ENCODE peak calls at places on chromosomes 7 and 10, in five cellular contexts. One of them, this sample, is unnamed.

GRCh38 chr7:131027287-131027773 is 293.3 kb upstream of the KLF14 start:
- DNase-seq in sigmoid colon: peak; percentile 75
- DNase-seq in mucosa of descending colon: no peak
- DNase-seq in activated CD8-positive, alpha-beta memory T cell treated with anti-CD3 and anti-CD28 coated beads, Interleukin-2, amount 50 U/mL, for 4 hours: peak; percentile 38
- DNase-seq in effector memory CD4-positive, alpha-beta T cell: peak; percentile 39
- DNase-seq in this sample: no peak

GRCh38 chr10:80174641-80175395 is 30.5 kb downstream of the ANXA11 start:
- DNase-seq in sigmoid colon: no peak
- DNase-seq in mucosa of descending colon: no peak
- DNase-seq in activated CD8-positive, alpha-beta memory T cell treated with anti-CD3 and anti-CD28 coated beads, Interleukin-2, amount 50 U/mL, for 4 hours: no peak
- DNase-seq in effector memory CD4-positive, alpha-beta T cell: no peak
- DNase-seq in this sample: no peak

GRCh38 chr10:85513450-85513849 is 853.1 kb downstream of the GRID1 start:
- DNase-seq in sigmoid colon: no peak
- DNase-seq in mucosa of descending colon: no peak
- DNase-seq in activated CD8-positive, alpha-beta memory T cell treated with anti-CD3 and anti-CD28 coated beads, Interleukin-2, amount 50 U/mL, for 4 hours: no peak
- DNase-seq in effector memory CD4-positive, alpha-beta T cell: no peak
- DNase-seq in this sample: no peak

GRCh38 chr7:5469375-5470166 is 45.9 kb upstream of the TNRC18 start:
- DNase-seq in sigmoid colon: no peak
- DNase-seq in mucosa of descending colon: no peak
- DNase-seq in activated CD8-positive, alpha-beta memory T cell treated with anti-CD3 and anti-CD28 coated beads, Interleukin-2, amount 50 U/mL, for 4 hours: no peak
- DNase-seq in effector memory CD4-positive, alpha-beta T cell: no peak
- DNase-seq in this sample: no peak

GRCh38 chr7:147432068-147432467 is 1158.5 kb upstream of the C7orf33 start:
- DNase-seq in sigmoid colon: no peak
- DNase-seq in mucosa of descending colon: no peak
- DNase-seq in activated CD8-positive, alpha-beta memory T cell treated with anti-CD3 and anti-CD28 coated beads, Interleukin-2, amount 50 U/mL, for 4 hours: no peak
- DNase-seq in effector memory CD4-positive, alpha-beta T cell: no peak
- DNase-seq in this sample: no peak

GRCh38 chr10:103612462-103613365 is 119.2 kb downstream of the NEURL1 start:
- DNase-seq in sigmoid colon: no peak
- DNase-seq in mucosa of descending colon: no peak
- DNase-seq in activated CD8-positive, alpha-beta memory T cell treated with anti-CD3 and anti-CD28 coated beads, Interleukin-2, amount 50 U/mL, for 4 hours: no peak
- DNase-seq in effector memory CD4-positive, alpha-beta T cell: no peak
- DNase-seq in this sample: no peak

GRCh38 chr7:18087031-18087686 is 59.5 kb upstream of the PRPS1L1 start:
- DNase-seq in sigmoid colon: no peak
- DNase-seq in mucosa of descending colon: no peak
- DNase-seq in activated CD8-positive, alpha-beta memory T cell treated with anti-CD3 and anti-CD28 coated beads, Interleukin-2, amount 50 U/mL, for 4 hours: no peak
- DNase-seq in effector memory CD4-positive, alpha-beta T cell: no peak
- DNase-seq in this sample: no peak

GRCh38 chr10:14102056-14102455 is 228.7 kb downstream of the FRMD4A start:
- DNase-seq in sigmoid colon: no peak
- DNase-seq in mucosa of descending colon: no peak
- DNase-seq in activated CD8-positive, alpha-beta memory T cell treated with anti-CD3 and anti-CD28 coated beads, Interleukin-2, amount 50 U/mL, for 4 hours: no peak
- DNase-seq in effector memory CD4-positive, alpha-beta T cell: no peak
- DNase-seq in this sample: no peak

GRCh38 chr7:110010379-110010778 is 1080.5 kb upstream of the LRRN3 start:
- DNase-seq in sigmoid colon: no peak
- DNase-seq in mucosa of descending colon: no peak
- DNase-seq in activated CD8-positive, alpha-beta memory T cell treated with anti-CD3 and anti-CD28 coated beads, Interleukin-2, amount 50 U/mL, for 4 hours: no peak
- DNase-seq in effector memory CD4-positive, alpha-beta T cell: no peak
- DNase-seq in this sample: no peak

GRCh38 chr10:69901022-69901421 is 99.3 kb downstream of the COL13A1 start:
- DNase-seq in sigmoid colon: no peak
- DNase-seq in mucosa of descending colon: no peak
- DNase-seq in activated CD8-positive, alpha-beta memory T cell treated with anti-CD3 and anti-CD28 coated beads, Interleukin-2, amount 50 U/mL, for 4 hours: no peak
- DNase-seq in effector memory CD4-positive, alpha-beta T cell: no peak
- DNase-seq in this sample: no peak

GRCh38 chr10:60654813-60655464 is 123.3 kb upstream of the CDK1 start:
- DNase-seq in sigmoid colon: no peak
- DNase-seq in mucosa of descending colon: no peak
- DNase-seq in activated CD8-positive, alpha-beta memory T cell treated with anti-CD3 and anti-CD28 coated beads, Interleukin-2, amount 50 U/mL, for 4 hours: no peak
- DNase-seq in effector memory CD4-positive, alpha-beta T cell: no peak
- DNase-seq in this sample: no peak

GRCh38 chr7:66013938-66014337 is 31.9 kb upstream of the GUSB start:
- DNase-seq in sigmoid colon: no peak
- DNase-seq in mucosa of descending colon: peak; percentile 52
- DNase-seq in activated CD8-positive, alpha-beta memory T cell treated with anti-CD3 and anti-CD28 coated beads, Interleukin-2, amount 50 U/mL, for 4 hours: no peak
- DNase-seq in effector memory CD4-positive, alpha-beta T cell: no peak
- DNase-seq in this sample: no peak

GRCh38 chr7:84022686-84023308 is 171.8 kb downstream of the SEMA3A start:
- DNase-seq in sigmoid colon: no peak
- DNase-seq in mucosa of descending colon: peak; percentile 22
- DNase-seq in activated CD8-positive, alpha-beta memory T cell treated with anti-CD3 and anti-CD28 coated beads, Interleukin-2, amount 50 U/mL, for 4 hours: no peak
- DNase-seq in effector memory CD4-positive, alpha-beta T cell: no peak
- DNase-seq in this sample: no peak

GRCh38 chr7:124354206-124354605 is 321.3 kb upstream of the TMEM229A start:
- DNase-seq in sigmoid colon: no peak
- DNase-seq in mucosa of descending colon: no peak
- DNase-seq in activated CD8-positive, alpha-beta memory T cell treated with anti-CD3 and anti-CD28 coated beads, Interleukin-2, amount 50 U/mL, for 4 hours: no peak
- DNase-seq in effector memory CD4-positive, alpha-beta T cell: no peak
- DNase-seq in this sample: no peak

GRCh38 chr7:107874605-107875446 is 16.2 kb upstream of the DLD start:
- DNase-seq in sigmoid colon: peak; percentile 72
- DNase-seq in mucosa of descending colon: no peak
- DNase-seq in activated CD8-positive, alpha-beta memory T cell treated with anti-CD3 and anti-CD28 coated beads, Interleukin-2, amount 50 U/mL, for 4 hours: no peak
- DNase-seq in effector memory CD4-positive, alpha-beta T cell: no peak
- DNase-seq in this sample: no peak

GRCh38 chr7:150408393-150409299 is 29.5 kb downstream of the ZNF775 start:
- DNase-seq in sigmoid colon: peak; percentile 59
- DNase-seq in mucosa of descending colon: no peak
- DNase-seq in activated CD8-positive, alpha-beta memory T cell treated with anti-CD3 and anti-CD28 coated beads, Interleukin-2, amount 50 U/mL, for 4 hours: no peak
- DNase-seq in effector memory CD4-positive, alpha-beta T cell: no peak
- DNase-seq in this sample: peak; percentile 79

GRCh38 chr10:38094923-38095574 is 912 bp downstream of the ZNF37A start:
- DNase-seq in sigmoid colon: no peak
- DNase-seq in mucosa of descending colon: no peak
- DNase-seq in activated CD8-positive, alpha-beta memory T cell treated with anti-CD3 and anti-CD28 coated beads, Interleukin-2, amount 50 U/mL, for 4 hours: no peak
- DNase-seq in effector memory CD4-positive, alpha-beta T cell: no peak
- DNase-seq in this sample: no peak

GRCh38 chr7:121605297-121605640 is 209.2 kb upstream of the FAM3C start:
- DNase-seq in sigmoid colon: no peak
- DNase-seq in mucosa of descending colon: no peak
- DNase-seq in activated CD8-positive, alpha-beta memory T cell treated with anti-CD3 and anti-CD28 coated beads, Interleukin-2, amount 50 U/mL, for 4 hours: no peak
- DNase-seq in effector memory CD4-positive, alpha-beta T cell: no peak
- DNase-seq in this sample: no peak

GRCh38 chr7:96075510-96076349 is 246.2 kb downstream of the SLC25A13 start:
- DNase-seq in sigmoid colon: peak; percentile 72
- DNase-seq in mucosa of descending colon: peak; percentile 40
- DNase-seq in activated CD8-positive, alpha-beta memory T cell treated with anti-CD3 and anti-CD28 coated beads, Interleukin-2, amount 50 U/mL, for 4 hours: peak; percentile 48
- DNase-seq in effector memory CD4-positive, alpha-beta T cell: peak; percentile 2
- DNase-seq in this sample: peak; percentile 54

GRCh38 chr10:121444515-121444914 is 153.7 kb downstream of the FGFR2 start:
- DNase-seq in sigmoid colon: no peak
- DNase-seq in mucosa of descending colon: no peak
- DNase-seq in activated CD8-positive, alpha-beta memory T cell treated with anti-CD3 and anti-CD28 coated beads, Interleukin-2, amount 50 U/mL, for 4 hours: no peak
- DNase-seq in effector memory CD4-positive, alpha-beta T cell: no peak
- DNase-seq in this sample: no peak

GRCh38 chr10:121624778-121625330 is 26.6 kb upstream of the FGFR2 start:
- DNase-seq in sigmoid colon: no peak
- DNase-seq in mucosa of descending colon: no peak
- DNase-seq in activated CD8-positive, alpha-beta memory T cell treated with anti-CD3 and anti-CD28 coated beads, Interleukin-2, amount 50 U/mL, for 4 hours: no peak
- DNase-seq in effector memory CD4-positive, alpha-beta T cell: no peak
- DNase-seq in this sample: no peak

GRCh38 chr7:104956753-104957450 is 57.1 kb upstream of the KMT2E start:
- DNase-seq in sigmoid colon: no peak
- DNase-seq in mucosa of descending colon: no peak
- DNase-seq in activated CD8-positive, alpha-beta memory T cell treated with anti-CD3 and anti-CD28 coated beads, Interleukin-2, amount 50 U/mL, for 4 hours: no peak
- DNase-seq in effector memory CD4-positive, alpha-beta T cell: no peak
- DNase-seq in this sample: no peak

GRCh38 chr7:6127129-6127490 is 95.9 kb downstream of the ANKRD61 start:
- DNase-seq in sigmoid colon: no peak
- DNase-seq in mucosa of descending colon: no peak
- DNase-seq in activated CD8-positive, alpha-beta memory T cell treated with anti-CD3 and anti-CD28 coated beads, Interleukin-2, amount 50 U/mL, for 4 hours: no peak
- DNase-seq in effector memory CD4-positive, alpha-beta T cell: no peak
- DNase-seq in this sample: no peak

GRCh38 chr10:27646194-27646593 is 99.4 kb downstream of the MKX start:
- DNase-seq in sigmoid colon: no peak
- DNase-seq in mucosa of descending colon: no peak
- DNase-seq in activated CD8-positive, alpha-beta memory T cell treated with anti-CD3 and anti-CD28 coated beads, Interleukin-2, amount 50 U/mL, for 4 hours: no peak
- DNase-seq in effector memory CD4-positive, alpha-beta T cell: no peak
- DNase-seq in this sample: no peak

GRCh38 chr7:91082038-91082437 is 182.2 kb upstream of the FZD1 start:
- DNase-seq in sigmoid colon: no peak
- DNase-seq in mucosa of descending colon: no peak
- DNase-seq in activated CD8-positive, alpha-beta memory T cell treated with anti-CD3 and anti-CD28 coated beads, Interleukin-2, amount 50 U/mL, for 4 hours: no peak
- DNase-seq in effector memory CD4-positive, alpha-beta T cell: no peak
- DNase-seq in this sample: no peak

GRCh38 chr7:45176886-45177731 is 19.5 kb downstream of the RAMP3 start:
- DNase-seq in sigmoid colon: peak; percentile 52
- DNase-seq in mucosa of descending colon: no peak
- DNase-seq in activated CD8-positive, alpha-beta memory T cell treated with anti-CD3 and anti-CD28 coated beads, Interleukin-2, amount 50 U/mL, for 4 hours: no peak
- DNase-seq in effector memory CD4-positive, alpha-beta T cell: no peak
- DNase-seq in this sample: peak; percentile 35

GRCh38 chr7:149720372-149721083 is 52.9 kb downstream of the ZNF467 start:
- DNase-seq in sigmoid colon: peak; percentile 79
- DNase-seq in mucosa of descending colon: no peak
- DNase-seq in activated CD8-positive, alpha-beta memory T cell treated with anti-CD3 and anti-CD28 coated beads, Interleukin-2, amount 50 U/mL, for 4 hours: no peak
- DNase-seq in effector memory CD4-positive, alpha-beta T cell: no peak
- DNase-seq in this sample: peak; percentile 34

GRCh38 chr7:100132126-100132525 is 5.4 kb downstream of the MBLAC1 start:
- DNase-seq in sigmoid colon: no peak
- DNase-seq in mucosa of descending colon: no peak
- DNase-seq in activated CD8-positive, alpha-beta memory T cell treated with anti-CD3 and anti-CD28 coated beads, Interleukin-2, amount 50 U/mL, for 4 hours: no peak
- DNase-seq in effector memory CD4-positive, alpha-beta T cell: no peak
- DNase-seq in this sample: no peak

GRCh38 chr10:79196470-79197461 is 128.0 kb downstream of the ZMIZ1 start:
- DNase-seq in sigmoid colon: peak; percentile 88
- DNase-seq in mucosa of descending colon: peak; percentile 88
- DNase-seq in activated CD8-positive, alpha-beta memory T cell treated with anti-CD3 and anti-CD28 coated beads, Interleukin-2, amount 50 U/mL, for 4 hours: peak; percentile 78
- DNase-seq in effector memory CD4-positive, alpha-beta T cell: peak; percentile 54
- DNase-seq in this sample: peak; percentile 86

This sample was measured in Peyer's patch.